ENCODE peak calls at places on chromosome 12, in eight cellular contexts. One of them, this sample, is unnamed.
A peak's percentile ranks its signal among the peaks of the same experiment; 100 is the strongest.

GRCh38 chr12:68411371-68411770 is 79.2 kb upstream of the MDM1 start:
- DNase-seq in fibroblast of lung: no peak
- DNase-seq in GM23248: no peak
- DNase-seq in colonic mucosa: no peak
- DNase-seq in SK-N-MC: no peak
- DNase-seq in SK-N-SH: no peak
- DNase-seq in K562: no peak
- DNase-seq in IMR-90: no peak
- DNase-seq in this sample: no peak

GRCh38 chr12:88419794-88420193 is 160.5 kb downstream of the KITLG start:
- DNase-seq in fibroblast of lung: peak; percentile 58
- DNase-seq in GM23248: peak; percentile 73
- DNase-seq in colonic mucosa: no peak
- DNase-seq in SK-N-MC: no peak
- DNase-seq in SK-N-SH: no peak
- DNase-seq in K562: no peak
- DNase-seq in IMR-90: peak; percentile 17
- DNase-seq in this sample: no peak

GRCh38 chr12:108611884-108612415 is 14.1 kb upstream of the TMEM119 start:
- DNase-seq in fibroblast of lung: peak; percentile 97
- DNase-seq in GM23248: peak; percentile 94
- DNase-seq in colonic mucosa: no peak
- DNase-seq in SK-N-MC: no peak
- DNase-seq in SK-N-SH: peak; percentile 56
- DNase-seq in K562: peak; percentile 74
- DNase-seq in IMR-90: peak; percentile 89
- DNase-seq in this sample: peak; percentile 58

GRCh38 chr12:1591029-1591428 is 3.4 kb downstream of the FBXL14 start:
- DNase-seq in fibroblast of lung: peak; percentile 45
- DNase-seq in GM23248: peak; percentile 68
- DNase-seq in colonic mucosa: peak; percentile 63
- DNase-seq in SK-N-MC: no peak
- DNase-seq in SK-N-SH: no peak
- DNase-seq in K562: no peak
- DNase-seq in IMR-90: no peak
- DNase-seq in this sample: peak; percentile 51

GRCh38 chr12:78181544-78182162 is 351.0 kb downstream of the NAV3 start:
- DNase-seq in fibroblast of lung: no peak
- DNase-seq in GM23248: peak; percentile 41
- DNase-seq in colonic mucosa: no peak
- DNase-seq in SK-N-MC: peak; percentile 76
- DNase-seq in SK-N-SH: peak; percentile 1
- DNase-seq in K562: no peak
- DNase-seq in IMR-90: peak; percentile 48
- DNase-seq in this sample: peak; percentile 56

GRCh38 chr12:27003421-27004311 is 10.5 kb downstream of the TM7SF3 start:
- DNase-seq in fibroblast of lung: no peak
- DNase-seq in GM23248: no peak
- DNase-seq in colonic mucosa: no peak
- DNase-seq in SK-N-MC: no peak
- DNase-seq in SK-N-SH: peak; percentile 44
- DNase-seq in K562: no peak
- DNase-seq in IMR-90: no peak
- DNase-seq in this sample: no peak

GRCh38 chr12:108784270-108784669 is 53.0 kb upstream of the CORO1C start:
- DNase-seq in fibroblast of lung: no peak
- DNase-seq in GM23248: no peak
- DNase-seq in colonic mucosa: no peak
- DNase-seq in SK-N-MC: no peak
- DNase-seq in SK-N-SH: no peak
- DNase-seq in K562: no peak
- DNase-seq in IMR-90: no peak
- DNase-seq in this sample: no peak

GRCh38 chr12:8076357-8076756 is 5.7 kb upstream of the NECAP1 start:
- DNase-seq in fibroblast of lung: no peak
- DNase-seq in GM23248: no peak
- DNase-seq in colonic mucosa: no peak
- DNase-seq in SK-N-MC: no peak
- DNase-seq in SK-N-SH: no peak
- DNase-seq in K562: no peak
- DNase-seq in IMR-90: no peak
- DNase-seq in this sample: no peak

DNA sequence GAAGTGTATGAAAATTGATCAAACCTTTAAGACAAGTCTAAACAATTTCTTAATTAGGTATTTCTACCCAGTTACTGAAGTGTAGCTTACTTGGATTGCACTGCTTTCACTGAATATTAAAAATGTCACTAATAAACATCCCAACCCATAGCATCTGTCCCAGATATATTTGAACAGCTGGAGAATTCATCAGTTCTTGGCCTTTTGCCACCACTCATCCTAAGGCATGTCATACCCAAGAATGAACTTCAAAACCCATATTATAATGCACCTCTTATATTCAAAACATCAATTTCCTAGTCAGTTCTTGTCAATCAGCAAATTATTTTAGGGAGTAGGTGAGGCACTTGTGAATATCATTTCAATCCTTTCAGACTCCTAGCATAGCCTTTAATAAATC is 392.3 kb downstream of the PAWR start:
- DNase-seq in fibroblast of lung: no peak
- DNase-seq in GM23248: no peak
- DNase-seq in colonic mucosa: no peak
- DNase-seq in SK-N-MC: no peak
- DNase-seq in SK-N-SH: no peak
- DNase-seq in K562: no peak
- DNase-seq in IMR-90: peak; percentile 21
- DNase-seq in this sample: peak; percentile 26
- H3K9ac ChIP-seq in fibroblast of lung: no peak overlapping the region
- H3K9ac ChIP-seq in GM23248: no peak overlapping the region
- H3K9ac ChIP-seq in colonic mucosa: no peak overlapping the region
- H3K9ac ChIP-seq in SK-N-MC: no peak overlapping the region
- H3K9ac ChIP-seq in SK-N-SH: no peak overlapping the region
- H3K9ac ChIP-seq in K562: no peak overlapping the region
- H3K9ac ChIP-seq in IMR-90: no peak overlapping the region
- H3K9ac ChIP-seq in this sample: no peak overlapping the region

DNA sequence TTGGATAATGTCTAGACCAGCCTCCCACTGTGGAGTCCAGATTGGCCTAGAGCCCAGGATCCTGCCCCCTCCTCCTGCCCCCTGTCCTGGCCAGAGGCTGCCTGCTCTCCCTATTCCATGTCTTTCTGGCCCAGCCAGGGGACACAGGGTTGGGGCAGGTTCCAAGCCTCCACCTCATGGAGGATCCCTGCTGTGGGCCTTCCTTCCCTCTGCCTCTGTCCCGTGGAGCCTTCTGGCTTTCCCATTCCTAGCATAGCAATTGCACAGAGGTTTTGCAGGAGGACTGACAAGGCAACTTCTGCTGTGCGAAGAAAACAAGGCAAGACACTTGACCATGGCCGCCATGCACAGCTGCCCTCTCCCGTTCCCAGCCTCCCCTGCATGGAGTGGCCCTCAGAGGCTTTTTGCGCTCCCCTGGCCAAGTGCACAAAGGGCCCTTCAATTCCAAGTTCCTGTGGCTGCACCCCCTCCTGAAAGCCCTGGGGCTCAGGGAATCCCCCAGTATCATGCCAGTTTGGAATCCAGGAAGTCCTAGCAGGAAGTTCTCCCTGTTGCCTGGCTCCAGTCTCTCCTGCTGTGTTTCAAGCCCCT is 42.1 kb downstream of the KRT80 start:
- DNase-seq in fibroblast of lung: no peak
- DNase-seq in GM23248: no peak
- DNase-seq in colonic mucosa: no peak
- DNase-seq in SK-N-MC: no peak
- DNase-seq in SK-N-SH: peak; percentile 76
- DNase-seq in K562: no peak
- DNase-seq in IMR-90: no peak
- DNase-seq in this sample: no peak
- H3K9ac ChIP-seq in fibroblast of lung: no peak overlapping the region
- H3K9ac ChIP-seq in GM23248: no peak overlapping the region
- H3K9ac ChIP-seq in colonic mucosa: peak overlapping the region; percentile 78
- H3K9ac ChIP-seq in SK-N-MC: no peak overlapping the region
- H3K9ac ChIP-seq in SK-N-SH: peak overlapping the region; percentile 93
- H3K9ac ChIP-seq in K562: no peak overlapping the region
- H3K9ac ChIP-seq in IMR-90: no peak overlapping the region
- H3K9ac ChIP-seq in this sample: no peak overlapping the region

DNA sequence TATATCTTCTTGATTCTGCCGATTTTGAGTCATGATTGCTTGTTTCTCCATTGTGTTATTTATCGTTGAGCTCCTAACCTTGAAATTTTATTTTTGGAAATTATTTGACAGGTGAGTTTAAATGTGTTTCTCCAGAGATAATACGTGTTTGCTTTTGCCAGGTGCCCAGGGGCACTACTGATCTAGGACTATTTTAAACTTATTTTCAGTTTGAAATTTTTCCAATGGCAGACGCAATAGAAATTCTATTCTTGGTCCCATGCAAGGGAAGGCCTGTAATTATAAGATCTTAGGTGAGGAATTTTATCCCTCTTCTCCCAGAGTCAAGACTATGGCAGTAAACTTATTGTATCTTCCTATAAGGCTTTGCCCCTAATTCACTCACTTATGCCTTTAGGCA is 252.8 kb downstream of the AEBP2 start:
- DNase-seq in fibroblast of lung: no peak
- DNase-seq in GM23248: no peak
- DNase-seq in colonic mucosa: no peak
- DNase-seq in SK-N-MC: no peak
- DNase-seq in SK-N-SH: no peak
- DNase-seq in K562: no peak
- DNase-seq in IMR-90: no peak
- DNase-seq in this sample: no peak
- H3K9ac ChIP-seq in fibroblast of lung: no peak overlapping the region
- H3K9ac ChIP-seq in GM23248: no peak overlapping the region
- H3K9ac ChIP-seq in colonic mucosa: no peak overlapping the region
- H3K9ac ChIP-seq in SK-N-MC: no peak overlapping the region
- H3K9ac ChIP-seq in SK-N-SH: no peak overlapping the region
- H3K9ac ChIP-seq in K562: no peak overlapping the region
- H3K9ac ChIP-seq in IMR-90: no peak overlapping the region
- H3K9ac ChIP-seq in this sample: no peak overlapping the region

DNA sequence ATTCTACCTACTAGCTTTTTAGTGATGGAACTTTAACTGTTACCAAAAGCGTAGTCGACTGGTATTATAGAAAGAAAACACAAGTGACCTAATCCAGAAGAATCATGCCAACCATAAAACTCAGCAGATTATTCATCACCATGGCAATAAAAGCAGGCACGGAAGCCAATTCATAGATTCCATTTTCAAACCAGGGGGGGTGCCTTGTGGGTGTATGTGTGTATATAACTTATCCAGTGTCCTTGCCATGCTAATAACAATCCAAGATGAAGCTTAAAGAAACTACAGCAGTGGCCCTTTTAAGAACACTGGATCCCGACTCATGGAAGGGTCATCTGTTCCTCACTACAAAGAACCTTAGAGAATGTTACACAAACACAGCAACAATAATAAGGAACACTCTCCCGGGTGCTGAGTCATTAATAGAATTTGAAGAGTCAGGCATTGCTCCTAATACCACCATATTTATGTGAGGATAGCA is 61.0 kb downstream of the EPS8 start:
- DNase-seq in fibroblast of lung: peak; percentile 76
- DNase-seq in GM23248: peak; percentile 93
- DNase-seq in colonic mucosa: peak; percentile 57
- DNase-seq in SK-N-MC: no peak
- DNase-seq in SK-N-SH: peak; percentile 1
- DNase-seq in K562: no peak
- DNase-seq in IMR-90: peak; percentile 80
- DNase-seq in this sample: peak; percentile 85
- H3K9ac ChIP-seq in fibroblast of lung: no peak overlapping the region
- H3K9ac ChIP-seq in GM23248: peak overlapping the region; percentile 71
- H3K9ac ChIP-seq in colonic mucosa: no peak overlapping the region
- H3K9ac ChIP-seq in SK-N-MC: no peak overlapping the region
- H3K9ac ChIP-seq in SK-N-SH: peak overlapping the region; percentile 58
- H3K9ac ChIP-seq in K562: no peak overlapping the region
- H3K9ac ChIP-seq in IMR-90: no peak overlapping the region
- H3K9ac ChIP-seq in this sample: peak overlapping the region; percentile 43

GRCh38 chr12:69897744-69898143 is 72.7 kb downstream of the MYRFL start:
- DNase-seq in fibroblast of lung: peak; percentile 99
- DNase-seq in GM23248: peak; percentile 86
- DNase-seq in colonic mucosa: no peak
- DNase-seq in SK-N-MC: no peak
- DNase-seq in SK-N-SH: no peak
- DNase-seq in K562: no peak
- DNase-seq in IMR-90: peak; percentile 88
- DNase-seq in this sample: peak; percentile 48
- H3K9ac ChIP-seq in fibroblast of lung: no peak overlapping the region
- H3K9ac ChIP-seq in GM23248: no peak overlapping the region
- H3K9ac ChIP-seq in colonic mucosa: no peak overlapping the region
- H3K9ac ChIP-seq in SK-N-MC: no peak overlapping the region
- H3K9ac ChIP-seq in SK-N-SH: no peak overlapping the region
- H3K9ac ChIP-seq in K562: no peak overlapping the region
- H3K9ac ChIP-seq in IMR-90: no peak overlapping the region
- H3K9ac ChIP-seq in this sample: no peak overlapping the region

DNA sequence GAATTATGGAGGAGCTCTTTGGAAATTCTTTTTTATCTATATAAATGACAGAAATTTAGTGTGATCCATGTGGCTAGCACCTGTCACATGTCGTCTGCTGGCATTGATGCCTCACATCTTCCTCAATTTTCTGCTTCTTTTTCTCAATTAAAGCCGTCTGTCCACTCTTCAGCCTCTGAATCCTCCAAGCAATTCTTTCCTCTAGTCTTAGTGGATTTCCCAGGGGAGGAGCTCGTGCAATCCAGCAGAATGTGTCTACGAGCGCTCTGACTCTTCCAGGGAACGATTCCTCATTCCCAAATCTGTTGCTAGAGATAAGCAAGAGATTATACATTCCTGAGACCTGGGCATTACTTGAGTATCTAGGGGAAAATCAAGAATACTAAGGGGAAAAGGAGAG is 176.6 kb downstream of the EMP1 start:
- DNase-seq in fibroblast of lung: no peak
- DNase-seq in GM23248: peak; percentile 6
- DNase-seq in colonic mucosa: no peak
- DNase-seq in SK-N-MC: no peak
- DNase-seq in SK-N-SH: no peak
- DNase-seq in K562: no peak
- DNase-seq in IMR-90: no peak
- DNase-seq in this sample: no peak
- H3K9ac ChIP-seq in fibroblast of lung: no peak overlapping the region
- H3K9ac ChIP-seq in GM23248: no peak overlapping the region
- H3K9ac ChIP-seq in colonic mucosa: no peak overlapping the region
- H3K9ac ChIP-seq in SK-N-MC: no peak overlapping the region
- H3K9ac ChIP-seq in SK-N-SH: no peak overlapping the region
- H3K9ac ChIP-seq in K562: no peak overlapping the region
- H3K9ac ChIP-seq in IMR-90: no peak overlapping the region
- H3K9ac ChIP-seq in this sample: no peak overlapping the region

GRCh38 chr12:110109037-110109836 is 14.9 kb upstream of the IFT81 start:
- DNase-seq in fibroblast of lung: peak; percentile 100
- DNase-seq in GM23248: peak; percentile 99
- DNase-seq in colonic mucosa: peak; percentile 54
- DNase-seq in SK-N-MC: no peak
- DNase-seq in SK-N-SH: peak; percentile 34
- DNase-seq in K562: peak; percentile 21
- DNase-seq in IMR-90: peak; percentile 99
- DNase-seq in this sample: peak; percentile 81
- H3K9ac ChIP-seq in fibroblast of lung: peak overlapping the region; percentile 55
- H3K9ac ChIP-seq in GM23248: peak overlapping the region; percentile 66
- H3K9ac ChIP-seq in colonic mucosa: no peak overlapping the region
- H3K9ac ChIP-seq in SK-N-MC: no peak overlapping the region
- H3K9ac ChIP-seq in SK-N-SH: peak overlapping the region; percentile 48
- H3K9ac ChIP-seq in K562: peak overlapping the region; percentile 31
- H3K9ac ChIP-seq in IMR-90: peak overlapping the region; percentile 85
- H3K9ac ChIP-seq in this sample: no peak overlapping the region

This sample was measured in endothelial cell of umbilical vein.